ENCODE peak calls at places on chromosomes 3 and 15, in five cellular contexts. One of them, this sample, is unnamed. For H3K9me3, the result is how much of the 10 kb centered on the place peaks cover.

GRCh38 chr3:142993958-142994442 is 7.4 kb upstream of the U2SURP start:
- DNase-seq in effector memory CD4-positive, alpha-beta T cell: no peak
- DNase-seq in CD4-positive, alpha-beta T cell: peak
- DNase-seq in small intestine: peak
- DNase-seq in cardiac muscle cell: peak
- DNase-seq in this sample: peak

GRCh38 chr3:66017084-66017990 is 21.4 kb downstream of the MAGI1 start:
- DNase-seq in effector memory CD4-positive, alpha-beta T cell: no peak
- DNase-seq in CD4-positive, alpha-beta T cell: no peak
- DNase-seq in small intestine: no peak
- DNase-seq in cardiac muscle cell: no peak
- DNase-seq in this sample: no peak

GRCh38 chr15:68650901-68651709 is 72.3 kb downstream of the CORO2B start:
- DNase-seq in effector memory CD4-positive, alpha-beta T cell: no peak
- DNase-seq in CD4-positive, alpha-beta T cell: no peak
- DNase-seq in small intestine: peak
- DNase-seq in cardiac muscle cell: peak
- DNase-seq in this sample: peak

GRCh38 chr3:164806188-164806587 is 272.1 kb downstream of the SI start:
- DNase-seq in effector memory CD4-positive, alpha-beta T cell: no peak
- DNase-seq in CD4-positive, alpha-beta T cell: no peak
- DNase-seq in small intestine: no peak
- DNase-seq in cardiac muscle cell: no peak
- DNase-seq in this sample: no peak

GRCh38 chr3:43814461-43814860 is 123.7 kb downstream of the ABHD5 start:
- DNase-seq in effector memory CD4-positive, alpha-beta T cell: no peak
- DNase-seq in CD4-positive, alpha-beta T cell: no peak
- DNase-seq in small intestine: no peak
- DNase-seq in cardiac muscle cell: no peak
- DNase-seq in this sample: no peak

GRCh38 chr3:152357587-152357986 is 88.9 kb downstream of the MBNL1 start:
- DNase-seq in effector memory CD4-positive, alpha-beta T cell: no peak
- DNase-seq in CD4-positive, alpha-beta T cell: no peak
- DNase-seq in small intestine: no peak
- DNase-seq in cardiac muscle cell: no peak
- DNase-seq in this sample: no peak

GRCh38 chr3:112806903-112807302 is 39.8 kb downstream of the CD200R1L start:
- DNase-seq in effector memory CD4-positive, alpha-beta T cell: no peak
- DNase-seq in CD4-positive, alpha-beta T cell: no peak
- DNase-seq in small intestine: no peak
- DNase-seq in cardiac muscle cell: no peak
- DNase-seq in this sample: no peak

GRCh38 chr15:27951191-27951890 is 147.8 kb downstream of the OCA2 start:
- DNase-seq in effector memory CD4-positive, alpha-beta T cell: no peak
- DNase-seq in CD4-positive, alpha-beta T cell: no peak
- DNase-seq in small intestine: no peak
- DNase-seq in cardiac muscle cell: no peak
- DNase-seq in this sample: no peak

GRCh38 chr3:170346481-170347125 is 10.9 kb upstream of the SKIL start:
- DNase-seq in effector memory CD4-positive, alpha-beta T cell: no peak
- DNase-seq in CD4-positive, alpha-beta T cell: no peak
- DNase-seq in small intestine: no peak
- DNase-seq in cardiac muscle cell: no peak
- DNase-seq in this sample: no peak

GRCh38 chr15:43067717-43068461 is 37.9 kb downstream of the UBR1 start:
- DNase-seq in effector memory CD4-positive, alpha-beta T cell: no peak
- DNase-seq in CD4-positive, alpha-beta T cell: no peak
- DNase-seq in small intestine: no peak
- DNase-seq in cardiac muscle cell: peak
- DNase-seq in this sample: no peak

GRCh38 chr3:183085634-183086390 is 13.5 kb downstream of the MCCC1 start:
- DNase-seq in effector memory CD4-positive, alpha-beta T cell: no peak
- DNase-seq in CD4-positive, alpha-beta T cell: no peak
- DNase-seq in small intestine: peak
- DNase-seq in cardiac muscle cell: peak
- DNase-seq in this sample: no peak

GRCh38 chr3:195251336-195252065 is 19.5 kb downstream of the XXYLT1 start:
- DNase-seq in effector memory CD4-positive, alpha-beta T cell: no peak
- DNase-seq in CD4-positive, alpha-beta T cell: no peak
- DNase-seq in small intestine: no peak
- DNase-seq in cardiac muscle cell: no peak
- DNase-seq in this sample: peak

GRCh38 chr15:58444056-58444455 is 12.3 kb downstream of the LIPC start:
- DNase-seq in effector memory CD4-positive, alpha-beta T cell: no peak
- DNase-seq in CD4-positive, alpha-beta T cell: no peak
- DNase-seq in small intestine: no peak
- DNase-seq in cardiac muscle cell: no peak
- DNase-seq in this sample: no peak

GRCh38 chr15:57387644-57388076 is 11.4 kb downstream of the CGNL1 start:
- DNase-seq in effector memory CD4-positive, alpha-beta T cell: no peak
- DNase-seq in CD4-positive, alpha-beta T cell: no peak
- DNase-seq in small intestine: no peak
- DNase-seq in cardiac muscle cell: peak
- DNase-seq in this sample: peak

GRCh38 chr15:36392666-36393266 is 186.7 kb upstream of the CDIN1 start:
- DNase-seq in effector memory CD4-positive, alpha-beta T cell: no peak
- DNase-seq in CD4-positive, alpha-beta T cell: no peak
- DNase-seq in small intestine: no peak
- DNase-seq in cardiac muscle cell: no peak
- DNase-seq in this sample: no peak

GRCh38 chr15:101242160-101242998 is 9.5 kb downstream of the CHSY1 start:
- DNase-seq in effector memory CD4-positive, alpha-beta T cell: peak
- DNase-seq in CD4-positive, alpha-beta T cell: peak
- DNase-seq in small intestine: peak
- DNase-seq in cardiac muscle cell: no peak
- DNase-seq in this sample: peak

GRCh38 chr15:40438712-40439111 is 2.0 kb upstream of the BAHD1 start:
- DNase-seq in effector memory CD4-positive, alpha-beta T cell: no peak
- DNase-seq in CD4-positive, alpha-beta T cell: no peak
- DNase-seq in small intestine: no peak
- DNase-seq in cardiac muscle cell: peak
- DNase-seq in this sample: peak

GRCh38 chr15:35061171-35062163 is 23.6 kb downstream of the NANOGP8 start:
- DNase-seq in effector memory CD4-positive, alpha-beta T cell: no peak
- DNase-seq in CD4-positive, alpha-beta T cell: no peak
- DNase-seq in small intestine: no peak
- DNase-seq in cardiac muscle cell: no peak
- DNase-seq in this sample: no peak
- H3K27ac ChIP-seq in effector memory CD4-positive, alpha-beta T cell: no peak
- H3K27ac ChIP-seq in CD4-positive, alpha-beta T cell: no peak
- H3K27ac ChIP-seq in small intestine: no peak
- H3K27ac ChIP-seq in cardiac muscle cell: no peak
- H3K27ac ChIP-seq in this sample: peak

DNA sequence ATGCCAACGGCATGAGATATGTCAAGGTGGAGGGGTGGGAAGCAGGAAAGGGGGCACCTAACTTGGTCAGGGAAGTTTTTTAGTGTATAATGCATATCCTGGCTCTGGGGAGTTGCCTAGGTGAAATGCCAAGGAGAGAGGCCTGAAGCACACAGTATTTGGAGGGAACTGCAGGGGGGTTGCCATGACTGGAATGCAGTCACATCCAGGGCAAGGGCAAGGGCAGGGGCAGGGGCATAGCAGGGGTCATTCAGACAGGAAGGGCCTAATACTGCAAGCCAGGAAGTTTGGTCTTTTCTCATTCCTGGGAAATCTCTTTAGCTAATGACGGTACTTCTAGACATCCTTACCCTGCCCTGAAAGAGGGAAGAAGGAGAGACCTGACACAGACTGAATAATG is 60.5 kb downstream of the MYRIP start:
- DNase-seq in effector memory CD4-positive, alpha-beta T cell: no peak
- DNase-seq in CD4-positive, alpha-beta T cell: no peak
- DNase-seq in small intestine: no peak
- DNase-seq in cardiac muscle cell: no peak
- DNase-seq in this sample: no peak
- H3K9me3 ChIP-seq in effector memory CD4-positive, alpha-beta T cell: under half
- H3K9me3 ChIP-seq in CD4-positive, alpha-beta T cell: under half
- H3K9me3 ChIP-seq in small intestine: under half
- H3K9me3 ChIP-seq in cardiac muscle cell: under half
- H3K9me3 ChIP-seq in this sample: under half

GRCh38 chr15:52492132-52492531 is 36.5 kb downstream of the MYO5A start:
- DNase-seq in effector memory CD4-positive, alpha-beta T cell: no peak
- DNase-seq in CD4-positive, alpha-beta T cell: no peak
- DNase-seq in small intestine: no peak
- DNase-seq in cardiac muscle cell: no peak
- DNase-seq in this sample: no peak
- H3K27ac ChIP-seq in effector memory CD4-positive, alpha-beta T cell: no peak
- H3K27ac ChIP-seq in CD4-positive, alpha-beta T cell: no peak
- H3K27ac ChIP-seq in small intestine: no peak
- H3K27ac ChIP-seq in cardiac muscle cell: no peak
- H3K27ac ChIP-seq in this sample: no peak

GRCh38 chr15:26201177-26201858 is 338.2 kb upstream of the ATP10A start:
- DNase-seq in effector memory CD4-positive, alpha-beta T cell: no peak
- DNase-seq in CD4-positive, alpha-beta T cell: no peak
- DNase-seq in small intestine: no peak
- DNase-seq in cardiac muscle cell: no peak
- DNase-seq in this sample: no peak
- H3K9me3 ChIP-seq in effector memory CD4-positive, alpha-beta T cell: under half
- H3K9me3 ChIP-seq in CD4-positive, alpha-beta T cell: under half
- H3K9me3 ChIP-seq in small intestine: under half
- H3K9me3 ChIP-seq in cardiac muscle cell: under half
- H3K9me3 ChIP-seq in this sample: under half